ENCODE peak calls at places on chromosomes 1 and 21, in eight cellular contexts. E is neural crest cell, J is BJ, A is tibial artery, Y is cardiac fibroblast, Q is neural progenitor cell, S is lung, H is GM13977. U is an unnamed sample.

GRCh38 chr1:182962554-182963115 is 9.7 kb upstream of the SHCBP1L start:
- DNase-seq in E (peak), J (peak), A (peak), Y (peak), Q (peak), S (peak), H (peak), U (peak)

GRCh38 chr21:19011448-19011847 is 607.9 kb upstream of the TMPRSS15 start:
- DNase-seq in E (no peak), J (no peak), A (no peak), Y (no peak), Q (no peak), S (no peak), H (no peak), U (no peak)

GRCh38 chr1:211870156-211870555 is 39.6 kb upstream of the LPGAT1 start:
- DNase-seq in E (no peak), J (no peak), A (no peak), Y (peak), Q (no peak), S (no peak), H (no peak), U (no peak)

GRCh38 chr1:115227683-115228082 is 110.4 kb downstream of the NGF start:
- DNase-seq in E (no peak), J (no peak), A (no peak), Y (no peak), Q (no peak), S (no peak), H (no peak), U (no peak)

GRCh38 chr21:42352433-42353095 is 1.8 kb upstream of the TFF2 start:
- DNase-seq in E (no peak), J (no peak), A (no peak), Y (no peak), Q (no peak), S (no peak), H (no peak), U (no peak)

GRCh38 chr1:50047916-50048694 is 24.4 kb upstream of the AGBL4 start:
- DNase-seq in E (no peak), J (no peak), A (no peak), Y (no peak), Q (peak), S (no peak), H (no peak), U (peak)

GRCh38 chr1:21292991-21293536 is 2.8 kb upstream of the ECE1 start:
- DNase-seq in E (no peak), J (no peak), A (no peak), Y (no peak), Q (no peak), S (no peak), H (peak), U (no peak)

GRCh38 chr1:16248603-16249534 is 11.9 kb upstream of the CPLANE2 start:
- DNase-seq in E (no peak), J (peak), A (peak), Y (peak), Q (no peak), S (peak), H (peak), U (peak)

GRCh38 chr1:157626099-157626498 is 28.2 kb upstream of the FCRL4 start:
- DNase-seq in E (no peak), J (no peak), A (no peak), Y (no peak), Q (peak), S (no peak), H (peak), U (no peak)
- TF ChIP-seq CTCF in E (no peak), J (no peak), A (no peak), Y (no peak), Q (peak), S (peak), H (peak), U (peak)

GRCh38 chr1:207908112-207908734 is 2.7 kb downstream of the CD34 start:
- DNase-seq in E (no peak), J (no peak), A (peak), Y (peak), Q (peak), S (no peak), H (no peak), U (no peak)
- TF ChIP-seq CTCF in E (no peak), J (no peak), A (no peak), Y (no peak), Q (peak), S (peak), H (peak), U (no peak)

GRCh38 chr1:66412689-66413088 is 121.3 kb upstream of the SGIP1 start:
- DNase-seq in E (no peak), J (no peak), A (no peak), Y (peak), Q (no peak), S (no peak), H (no peak), U (no peak)
- TF ChIP-seq CTCF in E (no peak), J (no peak), A (no peak), Y (no peak), Q (no peak), S (no peak), H (no peak), U (no peak)

DNA sequence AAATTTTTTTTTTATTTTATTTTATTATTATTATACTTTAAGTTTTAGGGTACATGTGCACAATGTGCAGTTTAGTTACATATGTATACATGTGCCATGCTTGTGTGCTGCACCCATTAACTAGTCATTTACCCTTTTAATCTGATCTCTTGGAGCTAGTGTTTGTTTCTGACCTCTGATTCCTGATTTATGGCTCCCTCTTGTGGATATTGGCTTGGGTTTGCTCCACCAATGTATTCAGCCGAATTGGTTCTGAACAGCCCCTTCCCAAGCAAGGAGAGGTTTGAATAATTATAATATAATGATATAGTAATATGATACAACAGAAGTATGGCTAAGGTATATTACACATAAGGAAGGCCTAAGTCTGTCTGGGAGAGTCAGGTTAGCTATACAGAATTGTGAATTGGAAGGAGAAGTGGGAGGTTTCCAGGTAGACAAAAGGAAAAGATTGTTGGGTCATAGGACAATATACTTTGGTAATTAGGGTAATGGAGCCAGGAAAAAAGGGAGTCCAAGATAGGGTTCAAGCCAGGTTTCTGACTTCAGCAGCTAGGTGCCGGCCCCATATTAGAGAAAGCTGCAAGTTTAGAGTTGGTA is 53.1 kb upstream of the HMCN1 start:
- DNase-seq in E (peak), J (no peak), A (no peak), Y (peak), Q (peak), S (no peak), H (no peak), U (no peak)
- TF ChIP-seq CTCF in E (peak), J (peak), A (peak), Y (peak), Q (peak), S (peak), H (peak), U (peak)

GRCh38 chr21:36125513-36126121 is 9.3 kb upstream of the CBR3 start:
- DNase-seq in E (peak), J (no peak), A (peak), Y (peak), Q (peak), S (peak), H (peak), U (peak)

GRCh38 chr21:36124395-36124794 is 10.5 kb upstream of the CBR3 start:
- DNase-seq in E (no peak), J (no peak), A (no peak), Y (no peak), Q (no peak), S (no peak), H (no peak), U (no peak)

GRCh38 chr21:36126166-36126565 is 8.7 kb upstream of the CBR3 start:
- DNase-seq in E (no peak), J (no peak), A (no peak), Y (no peak), Q (no peak), S (no peak), H (no peak), U (no peak)

GRCh38 chr21:36120304-36120902 is 14.5 kb upstream of the CBR3 start:
- DNase-seq in E (no peak), J (peak), A (no peak), Y (no peak), Q (no peak), S (no peak), H (no peak), U (no peak)

GRCh38 chr21:36122977-36123376 is 11.9 kb upstream of the CBR3 start:
- DNase-seq in E (no peak), J (no peak), A (no peak), Y (no peak), Q (no peak), S (no peak), H (no peak), U (no peak)
- TF ChIP-seq CTCF in E (peak), J (peak), A (peak), Y (peak), Q (peak), S (no peak), H (peak), U (peak)

DNA sequence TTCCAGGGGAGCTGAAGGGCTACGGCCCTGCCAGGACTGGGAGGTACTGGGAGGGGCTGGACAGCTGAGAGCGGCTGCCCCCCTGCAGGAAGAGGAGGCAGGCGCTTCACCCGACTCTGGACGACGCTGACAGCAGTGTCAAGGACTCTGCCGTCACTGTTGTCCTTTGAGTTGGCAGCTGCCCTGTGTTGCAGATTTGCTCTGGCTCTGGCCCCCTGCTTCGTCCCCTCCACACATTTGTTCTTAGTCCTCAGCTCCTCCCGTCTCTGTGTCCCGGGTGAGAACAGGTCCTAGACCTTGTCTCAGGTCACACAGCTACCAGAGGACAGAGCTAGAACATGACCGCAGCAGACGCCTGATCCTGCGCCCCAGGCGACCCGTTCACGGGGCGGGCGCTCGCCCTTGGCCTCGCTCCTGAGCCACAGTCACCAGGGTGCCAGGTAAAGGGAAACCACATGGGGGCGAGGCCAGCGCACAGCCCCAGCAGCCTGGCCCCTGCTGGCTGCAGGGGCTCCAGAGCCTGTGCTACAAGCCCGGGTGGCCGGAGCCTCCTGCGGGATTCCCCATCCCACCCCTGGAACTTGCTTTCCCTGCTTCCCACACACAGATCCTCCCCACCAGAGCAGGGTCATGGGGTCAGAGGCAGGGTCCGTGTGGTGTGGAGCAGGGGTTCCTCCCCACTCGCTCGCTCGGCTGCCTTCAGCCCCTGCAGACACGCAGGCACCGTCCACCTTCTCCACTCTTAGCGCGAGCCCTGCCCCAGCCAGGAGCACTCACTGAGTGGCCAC is 10.7 kb upstream of the NPHP4 start:
- DNase-seq in E (no peak), J (no peak), A (no peak), Y (no peak), Q (no peak), S (no peak), H (no peak), U (peak)
- TF ChIP-seq CTCF in E (no peak), J (no peak), A (no peak), Y (no peak), Q (no peak), S (no peak), H (no peak), U (peak)

DNA sequence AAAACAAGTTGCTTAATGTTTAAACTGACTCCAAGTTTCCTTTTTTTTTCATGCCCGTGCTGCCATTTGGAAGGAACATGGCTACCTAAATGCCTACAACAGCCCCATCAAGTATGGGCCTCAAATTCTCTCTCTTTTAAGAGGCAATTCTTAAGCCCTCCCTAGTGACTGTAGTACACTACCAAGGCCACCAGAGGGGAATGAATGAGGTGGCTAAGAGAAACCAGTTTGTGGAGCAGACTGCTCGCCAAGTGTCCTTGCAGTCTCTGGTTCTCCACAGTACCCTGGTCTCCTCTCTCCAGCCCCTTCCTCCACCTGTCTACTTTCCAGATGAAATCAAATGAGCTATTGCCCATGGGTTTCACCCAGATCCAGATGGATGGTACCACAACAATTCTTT is 1809.6 kb downstream of the BRINP3 start:
- DNase-seq in E (no peak), J (no peak), A (no peak), Y (no peak), Q (peak), S (no peak), H (no peak), U (peak)
- TF ChIP-seq CTCF in E (peak), J (no peak), A (no peak), Y (no peak), Q (peak), S (no peak), H (no peak), U (peak)

DNA sequence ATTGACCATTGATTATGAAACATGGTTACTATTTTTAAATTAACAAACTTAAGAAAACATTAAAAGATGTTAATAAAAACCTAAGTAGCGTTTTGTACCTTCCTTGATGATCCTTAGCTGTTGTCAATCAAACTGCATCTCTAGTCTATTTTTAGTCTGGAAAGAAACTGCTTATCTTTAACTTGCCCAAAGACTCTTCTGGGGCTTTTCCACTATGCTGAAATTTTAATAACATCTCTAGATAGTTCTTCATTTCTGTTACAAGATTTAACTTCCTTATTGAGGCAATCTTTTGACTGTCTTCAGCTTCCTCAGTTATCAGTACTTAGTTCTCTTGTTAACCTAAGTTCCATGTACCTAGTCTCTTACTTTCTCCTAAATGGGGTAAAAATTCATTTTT is 135.9 kb upstream of the HMCN1 start:
- DNase-seq in E (no peak), J (no peak), A (no peak), Y (no peak), Q (no peak), S (no peak), H (no peak), U (no peak)
- TF ChIP-seq CTCF in E (no peak), J (no peak), A (no peak), Y (no peak), Q (no peak), S (no peak), H (no peak), U (no peak)